ENCODE peak calls at places on chromosomes 12 and 14, in seven cellular contexts. N is GM10248; T is NCI-H345; Y is Caco-2; W is C1 segment of cervical spinal cord; X is stimulated activated naive CD4-positive, alpha-beta T cell treated with Interleukin-2 at 50 U/mL for 16 hours; D is T-cell. Z is an unnamed sample.

GRCh38 chr12:121858662-121859572 is at the start of gene HPD:
- DNase-seq in N (no peak), T (no peak), Y (peak), W (no peak), X (no peak), D (no peak), Z (no peak)

GRCh38 chr14:56797569-56798446 is 12.5 kb downstream of the OTX2 start:
- DNase-seq in N (no peak), T (no peak), Y (no peak), W (no peak), X (no peak), D (no peak), Z (no peak)

GRCh38 chr12:115411121-115411520 is 727.1 kb upstream of the TBX3 start:
- DNase-seq in N (no peak), T (no peak), Y (no peak), W (no peak), X (no peak), D (no peak), Z (no peak)

GRCh38 chr12:88494520-88494919 is 85.8 kb downstream of the KITLG start:
- DNase-seq in N (no peak), T (no peak), Y (no peak), W (no peak), X (no peak), D (no peak), Z (no peak)

GRCh38 chr14:50773632-50774541 is 57.1 kb downstream of the NIN start:
- DNase-seq in N (no peak), T (peak), Y (peak), W (peak), X (no peak), D (peak), Z (no peak)

GRCh38 chr12:121530600-121531355 is 50.0 kb downstream of the KDM2B start:
- DNase-seq in N (peak), T (no peak), Y (no peak), W (no peak), X (peak), D (peak), Z (peak)

GRCh38 chr12:110916295-110916875 is 4.0 kb downstream of the MYL2 start:
- DNase-seq in N (no peak), T (no peak), Y (no peak), W (no peak), X (no peak), D (no peak), Z (no peak)

GRCh38 chr12:3964404-3964803 is 91.2 kb upstream of the PARP11 start:
- DNase-seq in N (peak), T (no peak), Y (peak), W (no peak), X (no peak), D (no peak), Z (no peak)

GRCh38 chr12:126776047-126776446 is 1490.9 kb upstream of the TMEM132C start:
- DNase-seq in N (no peak), T (no peak), Y (no peak), W (no peak), X (no peak), D (no peak), Z (no peak)

GRCh38 chr12:10130042-10130441 is at the start of gene CLEC7A:
- DNase-seq in N (peak), T (no peak), Y (no peak), W (no peak), X (no peak), D (no peak), Z (no peak)

GRCh38 chr12:91133871-91134270 is 22.6 kb upstream of the LUM start:
- DNase-seq in N (no peak), T (no peak), Y (no peak), W (no peak), X (no peak), D (no peak), Z (no peak)

GRCh38 chr14:48398675-48399282 is 723.4 kb upstream of the MDGA2 start:
- DNase-seq in N (peak), T (peak), Y (peak), W (peak), X (no peak), D (no peak), Z (no peak)

GRCh38 chr14:69266572-69267345 is 6.8 kb downstream of the GALNT16 start:
- DNase-seq in N (no peak), T (no peak), Y (no peak), W (no peak), X (no peak), D (no peak), Z (no peak)

GRCh38 chr14:104098272-104099095 is 13.0 kb downstream of the ASPG start:
- DNase-seq in N (no peak), T (no peak), Y (no peak), W (no peak), X (no peak), D (no peak), Z (no peak)

GRCh38 chr14:73248294-73248868 is 11.1 kb downstream of the PAPLN start:
- DNase-seq in N (no peak), T (no peak), Y (no peak), W (no peak), X (no peak), D (no peak), Z (no peak)

GRCh38 chr12:80681-81190 is 14.2 kb downstream of the IQSEC3 start:
- DNase-seq in N (no peak), T (no peak), Y (no peak), W (no peak), X (no peak), D (no peak), Z (no peak)

GRCh38 chr12:50059440-50060119 is 2.2 kb downstream of the ASIC1 start:
- DNase-seq in N (no peak), T (no peak), Y (no peak), W (no peak), X (peak), D (peak), Z (no peak)

GRCh38 chr14:96705422-96706092 is 91.6 kb upstream of the VRK1 start:
- DNase-seq in N (no peak), T (no peak), Y (no peak), W (no peak), X (no peak), D (no peak), Z (no peak)

GRCh38 chr12:113468365-113469223 is 3.1 kb downstream of the LHX5 start:
- DNase-seq in N (no peak), T (no peak), Y (no peak), W (no peak), X (no peak), D (no peak), Z (no peak)

GRCh38 chr12:82430541-82431145 is 72.3 kb downstream of the METTL25 start:
- DNase-seq in N (no peak), T (no peak), Y (no peak), W (no peak), X (no peak), D (no peak), Z (no peak)

GRCh38 chr12:3559601-3560294 is 68.7 kb downstream of the PRMT8 start:
- DNase-seq in N (no peak), T (peak), Y (no peak), W (no peak), X (no peak), D (no peak), Z (no peak)